ENCODE peak calls at places on chromosomes 5 and 9, in seven cellular contexts. P is AG10803, N is body of pancreas, F is fibroblast of the aortic adventitia, G is neural progenitor cell, K is lower lobe of right lung, X is fibroblast of lung. Q is an unnamed sample.

GRCh38 chr5:136011427-136012001 is 17.3 kb upstream of the TGFBI start:
- DNase-seq in K (no peak), P (peak), F (peak), N (no peak), X (peak), G (no peak), Q (peak)

GRCh38 chr5:93724791-93725190 is 16.6 kb downstream of the POU5F2 start:
- DNase-seq in F (no peak), N (no peak), G (no peak), P (no peak), X (peak), K (no peak), Q (no peak)

GRCh38 chr5:125483609-125484008 is 737.2 kb upstream of the ZNF608 start:
- DNase-seq in G (no peak), K (no peak), P (no peak), N (no peak), F (no peak), X (no peak), Q (no peak)

GRCh38 chr5:123223906-123224305 is 134.9 kb downstream of the PRDM6 start:
- DNase-seq in K (no peak), N (no peak), P (peak), G (no peak), X (no peak), F (no peak), Q (no peak)

GRCh38 chr5:112647428-112647827 is 90.3 kb upstream of the APC start:
- DNase-seq in P (no peak), F (no peak), G (no peak), N (no peak), K (no peak), X (no peak), Q (no peak)

GRCh38 chr9:137161558-137162483 is 8.0 kb downstream of the LRRC26 start:
- DNase-seq in K (no peak), X (no peak), F (no peak), N (no peak), P (no peak), G (no peak), Q (no peak)

GRCh38 chr9:109117856-109118801 is 1.6 kb downstream of the TMEM245 start:
- DNase-seq in K (no peak), X (peak), P (peak), G (peak), F (peak), N (peak), Q (no peak)

GRCh38 chr9:37621299-37621934 is 29.0 kb upstream of the TOMM5 start:
- DNase-seq in F (no peak), P (no peak), K (no peak), N (no peak), G (no peak), X (no peak), Q (no peak)

GRCh38 chr5:176536132-176536901 is 885 bp downstream of the RNF44 start:
- DNase-seq in G (peak), X (peak), F (peak), P (peak), N (peak), K (peak), Q (no peak)

GRCh38 chr9:109310486-109310901 is 10.4 kb downstream of the EPB41L4B start:
- DNase-seq in G (no peak), P (peak), K (no peak), N (no peak), F (peak), X (peak), Q (no peak)

DNA sequence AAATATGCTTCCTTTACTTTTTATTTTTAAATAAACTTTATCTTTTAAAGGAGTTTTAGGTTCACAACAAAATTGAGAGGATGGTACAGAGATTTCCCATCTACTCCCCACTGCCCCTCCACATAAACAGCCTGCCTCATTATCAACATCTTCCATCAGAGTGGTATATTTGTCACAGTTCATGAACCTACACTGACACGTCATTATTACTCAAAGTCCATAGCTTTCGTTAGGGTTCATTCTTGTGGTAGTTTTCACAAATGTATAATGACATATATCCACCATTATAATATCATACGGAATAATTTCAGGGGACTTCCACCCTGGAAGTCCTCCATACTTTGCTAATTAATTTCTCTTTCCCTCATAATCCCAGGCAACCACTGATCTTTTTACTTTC is 204.9 kb downstream of the SMARCA2 start:
- DNase-seq in P (no peak), K (no peak), F (no peak), N (no peak), G (no peak), X (no peak), Q (no peak)
- H3K4me3 ChIP-seq in P (no peak), K (no peak), F (no peak), N (no peak), G (no peak), X (no peak), Q (no peak)

GRCh38 chr9:133591985-133592384 is 17.2 kb downstream of the FAM163B start:
- DNase-seq in N (no peak), F (no peak), X (no peak), P (no peak), K (no peak), G (no peak), Q (no peak)

GRCh38 chr9:133591116-133591910 is 17.9 kb downstream of the FAM163B start:
- DNase-seq in N (no peak), P (no peak), G (no peak), F (no peak), X (no peak), K (no peak), Q (no peak)

GRCh38 chr9:133587466-133587865 is 21.7 kb downstream of the FAM163B start:
- DNase-seq in G (no peak), F (no peak), K (no peak), X (no peak), N (no peak), P (no peak), Q (no peak)

GRCh38 chr9:133590231-133590855 is 18.8 kb downstream of the FAM163B start:
- DNase-seq in X (no peak), G (no peak), K (no peak), N (no peak), F (no peak), P (no peak), Q (no peak)

GRCh38 chr9:133589454-133590227 is 19.5 kb downstream of the FAM163B start:
- DNase-seq in G (peak), N (no peak), F (no peak), K (no peak), X (no peak), P (no peak), Q (no peak)
- TF ChIP-seq CTCF in G (peak), N (peak), F (peak), K (peak), X (peak), P (peak), Q (peak)

GRCh38 chr5:36692791-36693763 is 86.7 kb downstream of the SLC1A3 start:
- DNase-seq in P (peak), F (peak), K (peak), N (peak), G (peak), X (peak), Q (peak)
- H3K4me3 ChIP-seq in P (peak), F (peak), K (peak), N (no peak), G (peak), X (no peak), Q (no peak)

GRCh38 chr5:61673007-61673735 is 341.1 kb downstream of the ZSWIM6 start:
- DNase-seq in K (no peak), X (peak), G (peak), F (peak), N (peak), P (no peak), Q (peak)
- TF ChIP-seq CTCF in K (no peak), X (no peak), G (no peak), F (no peak), N (no peak), P (no peak), Q (no peak)

GRCh38 chr9:746661-747434 is 94.6 kb upstream of the DMRT1 start:
- DNase-seq in N (no peak), P (no peak), K (no peak), F (no peak), G (no peak), X (no peak), Q (no peak)
- H3K4me3 ChIP-seq in N (no peak), P (no peak), K (no peak), F (no peak), G (no peak), X (no peak), Q (no peak)

GRCh38 chr9:116282598-116282997 is 129.0 kb downstream of the PAPPA start:
- DNase-seq in F (no peak), P (no peak), X (no peak), K (no peak), G (peak), N (no peak), Q (no peak)

GRCh38 chr9:116286287-116286686 is 132.7 kb downstream of the PAPPA start:
- DNase-seq in P (no peak), G (peak), N (no peak), K (no peak), X (peak), F (peak), Q (no peak)

GRCh38 chr9:116287721-116288120 is 134.1 kb downstream of the PAPPA start:
- DNase-seq in X (peak), F (peak), K (no peak), G (no peak), P (peak), N (no peak), Q (no peak)

GRCh38 chr9:116284518-116284917 is 130.9 kb downstream of the PAPPA start:
- DNase-seq in K (no peak), P (no peak), F (no peak), X (no peak), N (no peak), G (no peak), Q (no peak)

DNA sequence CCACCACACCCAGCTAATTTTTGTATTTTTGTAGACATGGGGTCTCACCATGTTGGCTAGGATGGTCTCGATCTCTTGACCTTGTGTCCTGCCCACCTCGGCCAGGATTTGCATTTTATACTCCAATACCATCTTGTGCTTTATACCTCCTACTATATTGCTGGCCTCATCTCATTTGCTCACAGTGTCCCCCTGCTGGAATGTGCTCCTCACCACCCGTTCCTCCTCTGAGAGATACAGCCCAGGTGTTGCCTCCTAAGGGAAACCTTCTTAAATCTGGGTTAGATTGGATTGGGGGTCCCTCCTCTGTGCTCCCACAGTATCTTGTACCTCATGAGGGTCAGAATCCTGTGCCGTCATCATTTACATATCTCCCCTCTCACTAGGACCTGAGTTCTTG is 131.7 kb downstream of the PAPPA start:
- DNase-seq in X (no peak), F (no peak), K (no peak), G (peak), N (no peak), P (no peak), Q (no peak)
- TF ChIP-seq CTCF in X (peak), F (peak), K (no peak), G (peak), N (no peak), P (no peak), Q (peak)

GRCh38 chr5:39219433-39219832 is at the start of gene FYB1:
- DNase-seq in X (no peak), F (peak), P (peak), N (no peak), G (no peak), K (peak), Q (no peak)
- H3K4me3 ChIP-seq in X (no peak), F (no peak), P (no peak), N (no peak), G (no peak), K (peak), Q (no peak)

GRCh38 chr9:31996331-31996730 is 388.1 kb upstream of the ACO1 start:
- DNase-seq in N (no peak), P (no peak), F (peak), X (no peak), G (peak), K (no peak), Q (no peak)
- TF ChIP-seq CTCF in N (no peak), P (no peak), F (no peak), X (no peak), G (peak), K (no peak), Q (no peak)